ENCODE peak calls at places on chromosome 22, in nine cellular contexts. O, W, H, J, G, P, Z, E and I are unnamed samples. For H3K4me1, the result is how much of the 10 kb centered on the place peaks cover.

GRCh38 chr22:47534150-47535133 is 772.0 kb downstream of the TBC1D22A start:
- DNase-seq in Z (no peak), G (no peak), H (no peak), J (no peak), E (no peak), O (no peak), P (no peak), W (no peak), I (no peak)

GRCh38 chr22:28822930-28823481 is 22.6 kb upstream of the XBP1 start:
- DNase-seq in W (peak), H (peak), G (no peak), Z (no peak), J (no peak), E (no peak), O (no peak), P (peak), I (no peak)

GRCh38 chr22:41263704-41264103 is 22.3 kb downstream of the RANGAP1 start:
- DNase-seq in E (no peak), P (no peak), G (no peak), W (no peak), Z (peak), H (no peak), J (no peak), O (no peak), I (peak)

GRCh38 chr22:35150163-35151107 is 84.5 kb downstream of the ISX start:
- DNase-seq in G (peak), J (no peak), O (peak), Z (peak), E (peak), P (peak), W (peak), H (peak), I (peak)

GRCh38 chr22:28951969-28952521 is 68.7 kb downstream of the ZNRF3 start:
- DNase-seq in H (no peak), G (no peak), W (peak), J (no peak), Z (no peak), O (no peak), P (no peak), E (peak), I (peak)

GRCh38 chr22:33126881-33127280 is 68.7 kb upstream of the SYN3 start:
- DNase-seq in H (peak), E (no peak), P (no peak), O (no peak), J (no peak), Z (peak), W (peak), G (no peak), I (no peak)

GRCh38 chr22:35629406-35630234 is 12.5 kb upstream of the MB start:
- DNase-seq in J (peak), O (no peak), E (peak), W (peak), Z (peak), H (no peak), P (peak), G (peak), I (peak)

GRCh38 chr22:17882162-17882561 is 107.9 kb upstream of the BID start:
- DNase-seq in O (no peak), G (no peak), H (no peak), Z (no peak), E (no peak), W (no peak), J (no peak), P (no peak), I (no peak)

GRCh38 chr22:25419247-25420113 is 145.0 kb upstream of the GRK3 start:
- DNase-seq in P (no peak), E (peak), H (no peak), G (no peak), W (peak), O (no peak), J (no peak), Z (peak), I (peak)

GRCh38 chr22:29071261-29072045 is 1.4 kb upstream of the KREMEN1 start:
- DNase-seq in J (no peak), E (peak), O (peak), P (peak), W (peak), G (no peak), Z (peak), H (peak), I (peak)

GRCh38 chr22:29689872-29690213 is 30.0 kb upstream of the CABP7 start:
- DNase-seq in E (peak), J (peak), G (peak), P (no peak), O (peak), Z (peak), W (peak), H (peak), I (peak)

GRCh38 chr22:24426859-24427499 is 420 bp upstream of the ADORA2A start:
- DNase-seq in W (no peak), G (no peak), J (no peak), O (no peak), Z (no peak), E (no peak), P (no peak), H (no peak), I (no peak)

GRCh38 chr22:49408102-49408836 is 419.4 kb downstream of the BRD1 start:
- DNase-seq in E (no peak), P (no peak), J (no peak), H (no peak), Z (no peak), W (no peak), G (no peak), O (no peak), I (no peak)

GRCh38 chr22:26777402-26777801 is 120.0 kb downstream of the MIAT start:
- DNase-seq in G (no peak), E (peak), O (no peak), W (no peak), H (no peak), P (no peak), J (no peak), Z (peak), I (peak)

GRCh38 chr22:49344196-49344595 is 483.5 kb downstream of the BRD1 start:
- DNase-seq in H (no peak), G (no peak), O (no peak), P (no peak), W (no peak), Z (no peak), E (no peak), J (no peak), I (no peak)

GRCh38 chr22:26585104-26585790 is 4.7 kb downstream of the TPST2 start:
- DNase-seq in E (peak), H (no peak), W (peak), P (no peak), G (no peak), Z (peak), J (no peak), O (no peak), I (peak)

GRCh38 chr22:24335529-24335928 is 64.9 kb downstream of the SPECC1L start:
- DNase-seq in Z (peak), O (no peak), W (no peak), E (peak), H (no peak), G (no peak), P (no peak), J (no peak), I (no peak)

GRCh38 chr22:49958961-49959781 is 1.4 kb upstream of the PIM3 start:
- DNase-seq in J (no peak), H (no peak), G (no peak), Z (no peak), P (no peak), E (no peak), W (no peak), O (no peak), I (no peak)

GRCh38 chr22:29710922-29711593 is 8.7 kb upstream of the CABP7 start:
- DNase-seq in J (no peak), Z (no peak), W (no peak), H (no peak), E (no peak), P (no peak), O (peak), G (no peak), I (no peak)

GRCh38 chr22:27843441-27843840 is 41.9 kb upstream of the MN1 start:
- DNase-seq in W (no peak), O (no peak), E (no peak), G (no peak), H (no peak), P (no peak), Z (no peak), J (no peak), I (no peak)

GRCh38 chr22:50544078-50544745 is 1.5 kb upstream of the KLHDC7B start:
- DNase-seq in Z (peak), P (peak), J (peak), H (peak), O (peak), E (peak), G (peak), W (peak), I (peak)

GRCh38 chr22:50674606-50675552 is 2.3 kb downstream of the SHANK3 start:
- DNase-seq in P (peak), W (peak), E (peak), O (peak), J (no peak), H (peak), Z (peak), G (no peak), I (no peak)

GRCh38 chr22:28231423-28231822 is 312.4 kb upstream of the PITPNB start:
- DNase-seq in Z (peak), G (no peak), H (peak), O (no peak), E (peak), P (no peak), J (no peak), W (peak), I (peak)

DNA sequence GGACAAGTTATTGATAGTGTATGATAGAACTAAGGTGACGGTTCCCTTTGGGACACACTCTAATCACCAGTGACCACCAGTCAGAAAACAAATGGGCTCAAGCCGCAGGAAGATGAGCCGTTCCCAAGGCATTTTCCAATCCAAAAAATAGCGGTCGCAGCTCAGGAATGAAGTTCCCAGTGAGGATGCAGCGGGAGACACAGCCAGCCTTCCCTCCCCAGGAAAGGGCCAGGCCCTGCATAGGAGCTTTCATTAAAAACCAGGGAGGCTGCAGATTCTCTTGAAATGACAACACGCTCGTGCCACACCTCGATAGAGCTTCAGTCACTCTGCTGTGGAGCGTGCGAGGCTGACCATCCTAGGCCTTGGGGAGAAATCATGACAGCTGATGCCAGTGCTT is 65.8 kb upstream of the WNT7B start:
- DNase-seq in P (no peak), G (no peak), Z (peak), J (no peak), W (no peak), H (no peak), O (peak), E (no peak), I (peak)
- H3K4me1 ChIP-seq in P (under half), G (under half), Z (under half), J (half or more), W (under half), H (under half), O (under half), E (under half), I (under half)

GRCh38 chr22:40183029-40183581 is 5.4 kb downstream of the TNRC6B start:
- DNase-seq in O (no peak), E (peak), Z (peak), P (peak), J (no peak), G (no peak), W (peak), H (no peak), I (peak)
- H3K4me1 ChIP-seq in O (under half), E (under half), Z (half or more), P (under half), J (half or more), G (half or more), W (under half), H (under half), I (under half)

GRCh38 chr22:22687638-22688500 is 43.5 kb downstream of the GGTLC2 start:
- DNase-seq in O (no peak), J (no peak), E (peak), G (peak), P (no peak), H (peak), Z (peak), W (peak), I (peak)
- H3K4me1 ChIP-seq in O (under half), J (under half), E (under half), G (under half), P (under half), H (under half), Z (under half), W (under half), I (under half)

DNA sequence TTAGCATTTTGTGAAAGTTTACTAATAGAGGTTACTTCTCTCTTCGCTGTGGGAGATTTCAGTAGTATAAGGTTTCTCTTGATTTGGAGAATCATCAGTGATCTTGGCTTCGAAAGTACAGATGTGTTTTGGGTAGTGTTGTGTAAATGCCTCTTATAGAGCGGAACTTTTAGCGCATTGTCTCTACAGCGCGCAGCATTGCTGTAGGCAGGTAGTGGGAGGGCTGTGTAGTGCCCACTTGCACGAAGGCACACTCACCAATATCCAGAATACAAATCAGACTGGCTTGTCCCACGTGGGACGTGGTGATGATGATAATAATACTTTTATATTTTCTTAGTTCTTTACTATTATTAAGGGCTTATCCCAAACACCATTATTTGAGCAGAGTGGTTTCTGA is 51.4 kb downstream of the FAM83F start:
- DNase-seq in W (no peak), J (no peak), P (no peak), O (no peak), H (no peak), Z (no peak), E (no peak), G (no peak), I (no peak)
- H3K4me1 ChIP-seq in W (under half), J (half or more), P (under half), O (under half), H (under half), Z (under half), E (under half), G (under half), I (under half)

GRCh38 chr22:20248461-20248959 is 19.6 kb downstream of the RTN4R start:
- DNase-seq in G (no peak), E (no peak), Z (no peak), P (no peak), H (no peak), W (no peak), O (no peak), J (no peak), I (no peak)
- H3K4me1 ChIP-seq in G (under half), E (under half), Z (under half), P (under half), H (under half), W (under half), O (under half), J (half or more), I (under half)

GRCh38 chr22:37195921-37196320 is 7.9 kb upstream of the C1QTNF6 start:
- DNase-seq in G (no peak), Z (peak), E (peak), O (peak), J (no peak), P (no peak), H (no peak), W (no peak), I (peak)
- H3K4me1 ChIP-seq in G (half or more), Z (under half), E (under half), O (under half), J (under half), P (under half), H (under half), W (under half), I (under half)

DNA sequence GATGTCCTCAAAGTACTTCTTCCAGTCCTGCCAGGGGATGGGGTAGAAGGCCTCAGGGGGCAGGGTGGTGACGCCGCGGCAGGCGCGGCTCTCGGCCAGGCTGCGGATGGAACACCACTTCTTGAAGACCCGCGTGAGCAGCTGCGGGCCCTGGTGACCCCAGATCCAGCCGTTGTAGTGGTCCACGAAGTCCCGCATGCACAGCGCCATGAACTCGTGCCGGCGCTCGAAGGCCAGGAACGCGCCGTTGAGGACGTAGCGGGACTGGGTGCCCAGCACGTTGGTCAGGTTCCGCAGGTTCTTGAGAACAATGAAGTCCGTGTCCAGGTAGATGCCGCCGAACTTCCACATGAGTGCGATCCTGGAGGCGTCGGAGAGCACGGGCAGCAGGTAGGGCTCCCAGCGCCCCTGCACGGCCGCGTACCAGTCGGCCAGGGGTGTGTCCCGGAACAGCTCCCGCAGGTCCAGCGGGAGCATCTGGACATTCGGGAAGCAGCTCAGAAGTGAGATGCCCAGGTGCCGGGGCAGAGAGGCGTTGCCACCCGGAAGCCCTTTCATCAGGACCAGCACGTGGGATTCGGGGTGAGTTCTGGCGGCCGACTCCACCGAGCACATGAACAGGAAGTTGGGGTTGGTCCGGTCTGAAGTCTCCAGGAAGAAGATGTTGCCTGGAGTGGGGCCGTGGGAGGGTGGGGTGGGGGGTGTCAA is 27.5 kb downstream of the A4GALT start:
- DNase-seq in E (no peak), J (no peak), H (no peak), O (no peak), Z (no peak), W (no peak), G (no peak), P (no peak), I (no peak)
- H3K4me1 ChIP-seq in E (under half), J (half or more), H (under half), O (under half), Z (under half), W (under half), G (under half), P (under half), I (under half)

GRCh38 chr22:46089426-46090041 is 60.8 kb upstream of the PPARA start:
- DNase-seq in W (no peak), J (peak), O (peak), P (no peak), G (no peak), Z (no peak), H (no peak), E (no peak), I (no peak)
- H3K4me1 ChIP-seq in W (under half), J (half or more), O (under half), P (half or more), G (under half), Z (half or more), H (under half), E (under half), I (under half)